ENCODE peak calls at places on chromosomes 11 and 22, in seven cellular contexts. N is lower lobe of right lung, G is mammary epithelial cell, C is heart right ventricle, V is keratinocyte, D is A549, L is pancreas. H is an unnamed sample. For H3K4me1, the result is how much of the 10 kb centered on the place peaks cover.

GRCh38 chr11:46202149-46202548 is 75.3 kb upstream of the CREB3L1 start:
- DNase-seq in N (no peak), G (no peak), C (no peak), V (peak), D (no peak), L (no peak), H (no peak)

GRCh38 chr22:50014655-50015401 is 2.3 kb upstream of the IL17REL start:
- DNase-seq in N (peak), G (no peak), C (no peak), V (no peak), D (no peak), L (no peak), H (no peak)

GRCh38 chr11:9756461-9756860 is 92.6 kb downstream of the SWAP70 start:
- DNase-seq in N (no peak), G (peak), C (no peak), V (peak), D (no peak), L (no peak), H (no peak)

GRCh38 chr11:75191330-75191717 is 40.4 kb downstream of the SLCO2B1 start:
- DNase-seq in N (no peak), G (no peak), C (no peak), V (no peak), D (no peak), L (no peak), H (no peak)

GRCh38 chr22:20449819-20450550 is 12.4 kb upstream of the SCARF2 start:
- DNase-seq in N (peak), G (no peak), C (no peak), V (no peak), D (no peak), L (no peak), H (no peak)

GRCh38 chr22:24043957-24044356 is 32.9 kb downstream of the CABIN1 start:
- DNase-seq in N (peak), G (no peak), C (no peak), V (no peak), D (no peak), L (no peak), H (no peak)

GRCh38 chr11:75557649-75558494 is 4.2 kb upstream of the SERPINH1 start:
- DNase-seq in N (peak), G (no peak), C (peak), V (no peak), D (no peak), L (no peak), H (no peak)

GRCh38 chr22:20245577-20246367 is 22.3 kb downstream of the RTN4R start:
- DNase-seq in N (no peak), G (no peak), C (no peak), V (no peak), D (no peak), L (no peak), H (no peak)

GRCh38 chr11:74877132-74877531 is 71.8 kb downstream of the XRRA1 start:
- DNase-seq in N (no peak), G (no peak), C (no peak), V (peak), D (no peak), L (no peak), H (no peak)

GRCh38 chr22:19717691-19718254 is 3.5 kb downstream of the SEPTIN5 start:
- DNase-seq in N (peak), G (peak), C (peak), V (no peak), D (peak), L (no peak), H (peak)

GRCh38 chr11:12897390-12897789 is 111.7 kb upstream of the RASSF10 start:
- DNase-seq in N (no peak), G (no peak), C (no peak), V (no peak), D (no peak), L (no peak), H (no peak)

GRCh38 chr11:8809605-8810272 is 101.2 kb upstream of the AKIP1 start:
- DNase-seq in N (no peak), G (no peak), C (no peak), V (no peak), D (no peak), L (no peak), H (no peak)

GRCh38 chr11:46673713-46674462 is 26.5 kb downstream of the ARHGAP1 start:
- DNase-seq in N (no peak), G (no peak), C (no peak), V (no peak), D (no peak), L (peak), H (no peak)

GRCh38 chr11:65414776-65415498 is 7.7 kb upstream of the NEAT1 start:
- DNase-seq in N (peak), G (no peak), C (no peak), V (no peak), D (no peak), L (no peak), H (no peak)

GRCh38 chr11:70063555-70063954 is 14.6 kb upstream of the ANO1 start:
- DNase-seq in N (no peak), G (peak), C (no peak), V (peak), D (no peak), L (no peak), H (no peak)

GRCh38 chr11:70064726-70065317 is 13.3 kb upstream of the ANO1 start:
- DNase-seq in N (no peak), G (peak), C (no peak), V (no peak), D (no peak), L (no peak), H (peak)

GRCh38 chr11:70065318-70066135 is 12.6 kb upstream of the ANO1 start:
- DNase-seq in N (no peak), G (no peak), C (no peak), V (no peak), D (no peak), L (no peak), H (peak)

GRCh38 chr11:70063121-70063520 is 15.0 kb upstream of the ANO1 start:
- DNase-seq in N (no peak), G (no peak), C (no peak), V (no peak), D (no peak), L (no peak), H (peak)

DNA sequence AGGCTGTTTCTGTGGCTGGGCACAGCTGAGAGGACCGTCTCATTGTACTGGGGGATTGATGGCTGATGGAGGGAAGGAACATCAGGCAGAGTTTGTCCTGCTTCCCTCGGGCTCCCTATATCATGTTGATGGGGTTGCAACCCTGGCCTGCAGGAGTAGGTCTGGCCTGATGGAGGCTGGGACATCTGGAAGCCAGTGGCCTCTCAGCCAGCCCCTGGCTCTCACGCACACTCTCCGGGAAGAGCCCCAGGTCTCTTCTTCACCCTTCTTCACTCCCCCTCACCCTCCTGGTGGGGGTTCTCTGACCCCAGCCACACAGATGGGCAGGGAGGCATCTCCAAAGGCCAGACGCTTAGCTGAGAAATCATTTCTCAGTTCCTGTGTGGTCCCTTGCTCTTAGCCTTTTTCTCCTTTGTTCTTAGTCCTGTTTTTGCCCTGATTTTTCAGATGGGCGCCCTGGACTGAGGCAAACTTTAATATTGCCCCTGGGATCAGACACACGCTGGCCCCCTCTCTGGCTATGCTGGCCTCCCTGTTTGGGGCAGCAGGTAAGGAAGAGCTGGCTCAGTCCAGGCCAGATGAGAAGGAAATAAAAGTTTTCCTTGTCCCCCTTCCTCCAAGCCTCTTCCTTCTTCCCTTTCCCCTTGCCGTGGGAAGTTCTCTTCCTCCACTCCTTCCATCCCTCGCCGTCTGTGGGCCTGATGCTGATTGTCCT is 13.9 kb upstream of the ANO1 start:
- DNase-seq in N (no peak), G (no peak), C (no peak), V (no peak), D (no peak), L (no peak), H (peak)
- H3K4me1 ChIP-seq in N (under half), G (half or more), C (under half), V (under half), D (under half), L (under half), H (under half)

DNA sequence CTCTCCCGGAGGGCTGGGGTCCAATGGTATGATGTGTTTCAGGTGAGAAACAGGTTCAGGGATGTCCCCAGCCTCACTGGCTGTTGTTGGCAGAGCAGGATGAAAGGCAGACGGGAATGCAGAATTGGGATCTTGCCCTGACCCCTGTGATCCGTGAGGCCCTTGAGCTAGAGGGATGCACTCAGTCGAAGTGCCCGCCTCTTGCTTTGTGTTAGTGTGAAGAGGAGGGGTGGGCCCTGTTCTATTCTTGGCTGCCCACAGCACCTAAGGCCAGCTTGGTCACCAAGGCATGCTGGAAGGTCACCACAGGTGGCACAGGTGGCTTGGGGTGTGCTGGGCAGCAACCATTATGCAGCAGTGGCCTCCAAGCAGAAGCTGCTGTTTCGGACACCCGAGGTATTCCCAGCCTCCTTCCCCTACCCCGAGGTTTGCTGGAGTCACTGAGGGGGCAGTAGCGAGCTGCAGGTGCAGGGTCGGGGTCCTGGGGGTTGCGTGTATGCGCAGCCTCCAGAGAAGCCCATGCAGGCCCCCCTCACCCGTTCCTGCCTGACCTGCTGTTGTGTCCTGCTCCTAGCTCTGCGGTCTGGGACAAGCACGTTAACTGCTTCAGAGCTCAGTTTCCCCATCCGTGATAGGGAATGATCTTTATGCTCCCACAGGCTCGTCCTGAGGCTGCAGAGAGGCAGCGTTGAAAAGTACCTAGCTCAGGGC is 12.9 kb downstream of the LRP5 start:
- DNase-seq in N (no peak), G (no peak), C (no peak), V (no peak), D (no peak), L (no peak), H (no peak)
- H3K4me1 ChIP-seq in N (half or more), G (under half), C (half or more), V (under half), D (under half), L (under half), H (under half)

GRCh38 chr22:47570300-47570685 is 807.8 kb downstream of the TBC1D22A start:
- DNase-seq in N (no peak), G (no peak), C (no peak), V (no peak), D (no peak), L (no peak), H (no peak)

GRCh38 chr22:47568700-47569099 is 806.2 kb downstream of the TBC1D22A start:
- DNase-seq in N (no peak), G (no peak), C (no peak), V (no peak), D (no peak), L (no peak), H (no peak)

GRCh38 chr22:47567741-47568140 is 805.3 kb downstream of the TBC1D22A start:
- DNase-seq in N (no peak), G (no peak), C (no peak), V (no peak), D (no peak), L (no peak), H (no peak)

GRCh38 chr22:47570851-47571250 is 808.4 kb downstream of the TBC1D22A start:
- DNase-seq in N (no peak), G (no peak), C (no peak), V (no peak), D (no peak), L (no peak), H (no peak)

GRCh38 chr22:47569389-47570299 is 807.2 kb downstream of the TBC1D22A start:
- DNase-seq in N (no peak), G (no peak), C (no peak), V (no peak), D (no peak), L (no peak), H (no peak)
- H3K4me1 ChIP-seq in N (under half), G (under half), C (under half), V (under half), D (under half), L (under half), H (under half)

GRCh38 chr11:48108231-48109045 is 108.2 kb upstream of the OR4B1 start:
- DNase-seq in N (no peak), G (no peak), C (no peak), V (no peak), D (no peak), L (no peak), H (no peak)
- H3K4me1 ChIP-seq in N (under half), G (under half), C (under half), V (under half), D (half or more), L (under half), H (under half)

DNA sequence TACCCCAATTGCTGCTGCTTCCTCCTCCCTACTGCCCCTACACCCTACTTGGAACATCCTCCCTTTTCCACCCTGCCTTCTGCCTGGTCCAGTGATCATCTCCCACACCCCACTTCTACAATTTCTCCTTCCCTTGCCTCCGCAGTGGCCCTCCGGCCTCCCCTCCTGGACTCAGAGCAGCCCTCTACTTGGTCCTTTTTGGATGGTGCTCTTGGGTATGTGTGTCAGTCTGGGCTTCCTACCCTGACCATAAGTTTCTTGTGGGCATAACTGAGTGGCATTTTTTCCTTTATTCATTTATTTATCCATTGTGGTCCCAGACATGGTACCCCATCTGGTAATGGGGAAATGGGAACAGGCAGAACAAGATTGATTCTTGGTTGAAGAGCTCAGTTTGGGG is 111.4 kb upstream of the NAV2 start:
- DNase-seq in N (no peak), G (no peak), C (no peak), V (no peak), D (no peak), L (no peak), H (no peak)
- H3K4me1 ChIP-seq in N (under half), G (under half), C (under half), V (under half), D (half or more), L (under half), H (under half)

DNA sequence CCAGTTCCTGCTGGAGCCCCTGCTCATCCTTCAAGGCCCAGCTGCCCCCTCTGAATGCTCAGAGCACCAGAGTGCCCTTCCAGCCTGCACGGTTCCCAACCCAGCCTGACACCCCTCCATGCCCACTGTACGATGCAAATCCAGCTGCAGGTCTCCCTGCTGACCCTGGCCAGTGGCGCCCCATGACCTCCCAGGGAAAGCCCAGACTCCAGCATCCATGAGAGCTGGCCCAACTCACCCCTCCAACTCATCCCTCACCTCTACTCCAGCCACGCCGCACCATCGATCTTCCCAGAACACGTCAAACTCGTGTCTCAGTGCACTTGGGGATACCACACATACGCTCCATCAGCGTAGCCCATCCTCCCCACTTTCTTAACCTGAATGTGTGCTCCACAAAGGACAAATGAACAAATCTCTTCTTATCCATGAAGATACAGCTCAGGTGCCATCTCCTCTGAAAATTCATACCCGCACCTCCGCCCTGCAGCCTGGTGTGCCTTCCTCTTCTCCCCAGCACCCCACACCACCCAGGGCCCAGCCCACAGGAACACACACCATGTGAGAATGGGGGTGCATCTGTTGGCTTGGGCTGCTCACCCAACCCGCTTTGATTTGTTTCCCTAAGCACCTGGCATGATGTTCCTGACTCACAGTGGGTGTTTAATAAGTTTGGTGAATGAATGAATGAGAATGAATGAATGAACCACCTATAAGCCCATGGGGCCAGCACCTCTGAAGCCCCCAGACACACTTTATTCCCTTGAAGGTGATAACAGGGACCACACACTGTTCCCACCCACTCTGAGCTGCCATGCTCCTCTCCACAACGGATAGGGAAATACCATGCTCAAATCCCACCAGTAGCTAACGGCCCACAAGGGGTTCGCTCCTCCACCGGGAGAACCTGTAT is 6.2 kb downstream of the PLA2G6 start:
- DNase-seq in N (no peak), G (no peak), C (no peak), V (no peak), D (no peak), L (no peak), H (no peak)
- H3K4me1 ChIP-seq in N (half or more), G (under half), C (half or more), V (half or more), D (under half), L (under half), H (under half)

GRCh38 chr11:63405114-63405513 is 35.5 kb downstream of the SLC22A9 start:
- DNase-seq in N (no peak), G (no peak), C (no peak), V (no peak), D (no peak), L (no peak), H (no peak)

GRCh38 chr11:63406458-63406857 is 36.9 kb downstream of the SLC22A9 start:
- DNase-seq in N (no peak), G (no peak), C (no peak), V (no peak), D (no peak), L (no peak), H (no peak)

DNA sequence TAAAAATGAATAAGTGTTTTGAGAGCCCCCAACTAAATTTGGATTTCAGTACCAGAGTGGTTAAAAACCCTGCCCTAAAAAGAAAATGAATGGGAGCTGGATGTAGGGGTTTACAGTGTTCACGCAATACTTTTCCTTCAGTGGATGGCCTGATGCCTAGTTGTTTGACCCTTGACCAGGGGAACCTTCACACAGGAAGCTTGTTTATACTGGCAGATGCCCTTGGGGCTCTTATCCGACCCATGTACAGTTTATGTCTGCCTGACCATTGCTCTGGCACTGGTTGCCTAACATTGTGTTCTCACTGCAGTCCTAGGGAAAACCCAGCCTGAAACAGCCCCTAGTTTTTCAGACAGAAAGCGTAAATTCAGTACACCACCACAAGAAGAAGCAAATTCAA is 35.0 kb downstream of the SLC22A9 start:
- DNase-seq in N (no peak), G (no peak), C (no peak), V (no peak), D (no peak), L (peak), H (no peak)
- H3K4me1 ChIP-seq in N (under half), G (under half), C (under half), V (under half), D (under half), L (under half), H (under half)

GRCh38 chr11:119683783-119684182 is 45.2 kb downstream of the NECTIN1 start:
- DNase-seq in N (no peak), G (peak), C (no peak), V (no peak), D (no peak), L (no peak), H (no peak)

GRCh38 chr11:119678351-119678750 is 50.6 kb downstream of the NECTIN1 start:
- DNase-seq in N (no peak), G (no peak), C (no peak), V (no peak), D (no peak), L (no peak), H (no peak)

GRCh38 chr11:119684361-119685072 is 44.5 kb downstream of the NECTIN1 start:
- DNase-seq in N (no peak), G (peak), C (no peak), V (no peak), D (peak), L (no peak), H (no peak)

GRCh38 chr11:119680899-119681370 is 48.1 kb downstream of the NECTIN1 start:
- DNase-seq in N (no peak), G (no peak), C (peak), V (no peak), D (no peak), L (no peak), H (no peak)

GRCh38 chr11:119681537-119681936 is 47.5 kb downstream of the NECTIN1 start:
- DNase-seq in N (no peak), G (no peak), C (no peak), V (no peak), D (no peak), L (no peak), H (no peak)
- H3K4me1 ChIP-seq in N (under half), G (half or more), C (under half), V (half or more), D (under half), L (under half), H (under half)

GRCh38 chr11:91790873-91791468 is 433.6 kb upstream of the FAT3 start:
- DNase-seq in N (no peak), G (no peak), C (no peak), V (no peak), D (no peak), L (no peak), H (no peak)

GRCh38 chr11:91788764-91789163 is 435.9 kb upstream of the FAT3 start:
- DNase-seq in N (no peak), G (no peak), C (no peak), V (no peak), D (no peak), L (no peak), H (no peak)

GRCh38 chr11:91792779-91793262 is 431.8 kb upstream of the FAT3 start:
- DNase-seq in N (no peak), G (no peak), C (no peak), V (no peak), D (no peak), L (no peak), H (no peak)

GRCh38 chr11:91794146-91794545 is 430.5 kb upstream of the FAT3 start:
- DNase-seq in N (no peak), G (no peak), C (no peak), V (no peak), D (no peak), L (no peak), H (no peak)

DNA sequence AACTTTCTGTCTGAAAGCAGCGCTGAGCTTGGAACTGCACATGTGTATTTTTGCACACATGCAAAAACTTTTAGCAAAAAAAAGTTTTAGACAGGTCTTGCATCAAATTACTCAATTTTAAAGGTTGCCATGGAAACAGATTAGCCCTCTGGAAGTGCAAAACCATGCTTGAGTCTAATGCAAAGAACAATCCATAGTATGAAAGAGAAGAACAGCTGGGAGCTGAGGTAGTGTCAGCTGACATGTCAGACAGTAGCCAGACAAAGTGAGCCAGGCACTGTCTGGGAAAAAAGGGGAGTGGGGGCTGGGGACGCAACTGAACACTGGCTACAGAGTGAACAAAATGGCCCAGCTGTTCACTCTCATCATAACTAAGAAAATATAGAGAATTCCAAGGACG is 434.3 kb upstream of the FAT3 start:
- DNase-seq in N (no peak), G (no peak), C (no peak), V (no peak), D (no peak), L (no peak), H (no peak)
- H3K4me1 ChIP-seq in N (under half), G (under half), C (under half), V (under half), D (under half), L (under half), H (under half)